ENCODE peak calls at places on chromosomes 11 and 22, in four cellular contexts. U is heart left ventricle, N is activated T-cell treated with anti-CD3 and anti-CD28 coated beads for 1 hour, R is NAMALWA. Z is an unnamed sample.

GRCh38 chr11:110979696-110980095 is 265.8 kb upstream of the POU2AF2 start:
- DNase-seq in U (no peak), N (no peak), R (no peak), Z (no peak)

GRCh38 chr11:68710445-68710844 is 26.1 kb downstream of the GAL start:
- DNase-seq in U (no peak), N (no peak), R (no peak), Z (no peak)

GRCh38 chr11:107840120-107840479 is 18.5 kb downstream of the SLC35F2 start:
- DNase-seq in R (no peak), U (no peak), N (no peak), Z (no peak)

GRCh38 chr22:17266261-17266971 is 47.2 kb upstream of the ADA2 start:
- DNase-seq in N (no peak), U (peak), R (no peak), Z (no peak)

GRCh38 chr11:76752321-76753175 is 30.6 kb upstream of the TSKU start:
- DNase-seq in N (no peak), U (peak), R (no peak), Z (no peak)

GRCh38 chr11:64093233-64094039 is 57.7 kb downstream of the FLRT1 start:
- DNase-seq in N (no peak), R (no peak), U (no peak), Z (no peak)

GRCh38 chr11:58928691-58929090 is 10.6 kb upstream of the GLYATL1 start:
- DNase-seq in R (no peak), N (no peak), U (no peak), Z (no peak)

GRCh38 chr22:26466196-26466595 is 17.4 kb downstream of the HPS4 start:
- DNase-seq in N (no peak), R (no peak), U (no peak), Z (no peak)

GRCh38 chr22:45090364-45090960 is 73.3 kb upstream of the NUP50 start:
- DNase-seq in R (no peak), N (no peak), U (no peak), Z (no peak)

GRCh38 chr22:17586831-17587440 is 23.6 kb downstream of the SLC25A18 start:
- DNase-seq in R (no peak), U (no peak), N (no peak), Z (no peak)

GRCh38 chr11:398826-399225 is 4.8 kb downstream of the PKP3 start:
- DNase-seq in N (no peak), R (peak), U (no peak), Z (no peak)

GRCh38 chr11:116232364-116232801 is 540.4 kb downstream of the BUD13 start:
- DNase-seq in N (no peak), U (no peak), R (no peak), Z (no peak)

GRCh38 chr11:108019870-108020540 is 11.3 kb downstream of the CUL5 start:
- DNase-seq in U (no peak), R (no peak), N (no peak), Z (no peak)

GRCh38 chr11:121544956-121545355 is 92.2 kb upstream of the SORL1-AS1 start:
- DNase-seq in N (peak), U (no peak), R (no peak), Z (no peak)